ENCODE peak calls at places on chromosomes 12 and 14, in nine cellular contexts. B is G401, R is fibroblast of lung, I is AG08395, Z is dorsolateral prefrontal cortex, L is PC-3, P is fibroblast of villous mesenchyme, N is AG10803, J is Ammon's horn. X is an unnamed sample.

GRCh38 chr14:86305058-86305457 is 775.1 kb downstream of the FLRT2 start:
- DNase-seq in I (no peak), P (no peak), J (no peak), L (no peak), N (no peak), R (peak; percentile 5), B (no peak), Z (no peak), X (no peak)

GRCh38 chr12:43370299-43370698 is 181.7 kb downstream of the ADAMTS20 start:
- DNase-seq in R (peak; percentile 69), P (peak; percentile 22), N (peak; percentile 18), B (no peak), I (no peak), Z (no peak), J (no peak), L (peak; percentile 94), X (no peak)

GRCh38 chr14:99579077-99579836 is 24.8 kb downstream of the CCDC85C start:
- DNase-seq in P (no peak), I (no peak), N (no peak), B (no peak), L (peak; percentile 84), R (no peak), J (no peak), Z (no peak), X (no peak)

GRCh38 chr12:131230340-131231099 is 276.8 kb downstream of the ADGRD1 start:
- DNase-seq in I (no peak), P (no peak), N (no peak), L (no peak), B (no peak), Z (no peak), R (no peak), J (no peak), X (no peak)

GRCh38 chr12:20368653-20369163 is 371 bp downstream of the PDE3A start:
- DNase-seq in B (no peak), Z (no peak), J (peak; percentile 29), R (peak; percentile 57), I (peak; percentile 17), P (peak; percentile 51), N (peak; percentile 17), L (no peak), X (no peak)

GRCh38 chr12:29088611-29089219 is 60.4 kb upstream of the FAR2 start:
- DNase-seq in R (peak; percentile 40), Z (no peak), P (peak; percentile 26), B (no peak), L (peak; percentile 73), N (peak; percentile 20), J (no peak), I (peak; percentile 28), X (no peak)

GRCh38 chr14:45970589-45970988 is 681.0 kb downstream of the RPL10L start:
- DNase-seq in L (peak; percentile 17), B (no peak), Z (no peak), P (no peak), R (no peak), J (no peak), I (no peak), N (no peak), X (no peak)

GRCh38 chr14:74501135-74501614 is 7.6 kb downstream of the ISCA2 start:
- DNase-seq in N (peak; percentile 71), B (peak; percentile 84), J (peak; percentile 86), R (peak; percentile 82), Z (peak; percentile 82), L (peak; percentile 85), I (peak; percentile 64), P (peak; percentile 71), X (peak; percentile 41)

GRCh38 chr14:23829736-23830474 is 123.7 kb upstream of the DHRS4 start:
- DNase-seq in R (peak; percentile 82), B (no peak), Z (no peak), J (peak; percentile 21), N (peak; percentile 91), P (peak; percentile 90), L (peak; percentile 96), I (peak; percentile 91), X (no peak)

GRCh38 chr12:6360080-6360571 is 15.2 kb downstream of the SCNN1A start:
- DNase-seq in N (no peak), R (no peak), P (no peak), J (no peak), L (no peak), I (no peak), Z (no peak), B (no peak), X (no peak)

GRCh38 chr14:104732355-104732804 is 8.4 kb downstream of the ADSS1 start:
- DNase-seq in R (no peak), N (no peak), P (no peak), L (no peak), I (no peak), B (no peak), J (peak; percentile 44), Z (no peak), X (no peak)

GRCh38 chr12:111773801-111774551 is 7.2 kb downstream of the ALDH2 start:
- DNase-seq in N (peak; percentile 90), I (peak; percentile 79), J (peak; percentile 76), P (peak; percentile 100), B (no peak), Z (no peak), R (peak; percentile 96), L (no peak), X (peak; percentile 29)

X was measured in amygdala.